ENCODE peak calls at places on chromosomes 12 and 14, in nine cellular contexts. One of them, this sample, is unnamed.

GRCh38 chr12:62919827-62920226 is 15.1 kb downstream of the PPM1H start:
- DNase-seq in adrenal gland: no peak
- DNase-seq in T-cell: no peak
- DNase-seq in EL: peak; percentile 59
- DNase-seq in LoVo: peak; percentile 58
- DNase-seq in ovary: no peak
- DNase-seq in progenitor cell of endocrine pancreas: no peak
- DNase-seq in AG09309: peak; percentile 41
- DNase-seq in fibroblast of the aortic adventitia: peak; percentile 32
- DNase-seq in this sample: peak; percentile 72

GRCh38 chr14:73824116-73824515 is 27.5 kb upstream of the PTGR2 start:
- DNase-seq in adrenal gland: no peak
- DNase-seq in T-cell: no peak
- DNase-seq in EL: no peak
- DNase-seq in LoVo: no peak
- DNase-seq in ovary: no peak
- DNase-seq in progenitor cell of endocrine pancreas: no peak
- DNase-seq in AG09309: no peak
- DNase-seq in fibroblast of the aortic adventitia: no peak
- DNase-seq in this sample: no peak

GRCh38 chr12:4849024-4849594 is 60.6 kb upstream of the KCNA1 start:
- DNase-seq in adrenal gland: no peak
- DNase-seq in T-cell: no peak
- DNase-seq in EL: peak; percentile 34
- DNase-seq in LoVo: peak; percentile 37
- DNase-seq in ovary: no peak
- DNase-seq in progenitor cell of endocrine pancreas: no peak
- DNase-seq in AG09309: no peak
- DNase-seq in fibroblast of the aortic adventitia: peak; percentile 58
- DNase-seq in this sample: no peak

GRCh38 chr12:59742831-59743230 is 147.0 kb downstream of the SLC16A7 start:
- DNase-seq in adrenal gland: no peak
- DNase-seq in T-cell: no peak
- DNase-seq in EL: peak; percentile 60
- DNase-seq in LoVo: no peak
- DNase-seq in ovary: no peak
- DNase-seq in progenitor cell of endocrine pancreas: no peak
- DNase-seq in AG09309: peak; percentile 25
- DNase-seq in fibroblast of the aortic adventitia: peak; percentile 45
- DNase-seq in this sample: no peak

GRCh38 chr12:101051901-101052550 is 158.0 kb downstream of the SLC5A8 start:
- DNase-seq in adrenal gland: peak; percentile 18
- DNase-seq in T-cell: no peak
- DNase-seq in EL: peak; percentile 85
- DNase-seq in LoVo: peak; percentile 97
- DNase-seq in ovary: peak; percentile 25
- DNase-seq in progenitor cell of endocrine pancreas: no peak
- DNase-seq in AG09309: peak; percentile 90
- DNase-seq in fibroblast of the aortic adventitia: peak; percentile 99
- DNase-seq in this sample: no peak

GRCh38 chr12:104354167-104354867 is 50.8 kb downstream of the EID3 start:
- DNase-seq in adrenal gland: no peak
- DNase-seq in T-cell: no peak
- DNase-seq in EL: no peak
- DNase-seq in LoVo: no peak
- DNase-seq in ovary: no peak
- DNase-seq in progenitor cell of endocrine pancreas: no peak
- DNase-seq in AG09309: no peak
- DNase-seq in fibroblast of the aortic adventitia: no peak
- DNase-seq in this sample: no peak

GRCh38 chr12:11991604-11992003 is 79.1 kb upstream of the BCL2L14 start:
- DNase-seq in adrenal gland: no peak
- DNase-seq in T-cell: no peak
- DNase-seq in EL: peak; percentile 62
- DNase-seq in LoVo: no peak
- DNase-seq in ovary: no peak
- DNase-seq in progenitor cell of endocrine pancreas: no peak
- DNase-seq in AG09309: no peak
- DNase-seq in fibroblast of the aortic adventitia: no peak
- DNase-seq in this sample: no peak

GRCh38 chr14:85909581-85909980 is 379.6 kb downstream of the FLRT2 start:
- DNase-seq in adrenal gland: no peak
- DNase-seq in T-cell: no peak
- DNase-seq in EL: no peak
- DNase-seq in LoVo: no peak
- DNase-seq in ovary: no peak
- DNase-seq in progenitor cell of endocrine pancreas: no peak
- DNase-seq in AG09309: no peak
- DNase-seq in fibroblast of the aortic adventitia: no peak
- DNase-seq in this sample: no peak

GRCh38 chr12:117985182-117985581 is 16.4 kb upstream of the KSR2 start:
- DNase-seq in adrenal gland: no peak
- DNase-seq in T-cell: no peak
- DNase-seq in EL: peak; percentile 36
- DNase-seq in LoVo: no peak
- DNase-seq in ovary: no peak
- DNase-seq in progenitor cell of endocrine pancreas: no peak
- DNase-seq in AG09309: no peak
- DNase-seq in fibroblast of the aortic adventitia: peak; percentile 11
- DNase-seq in this sample: no peak

GRCh38 chr12:101769865-101770264 is 30.6 kb upstream of the SYCP3 start:
- DNase-seq in adrenal gland: no peak
- DNase-seq in T-cell: no peak
- DNase-seq in EL: no peak
- DNase-seq in LoVo: no peak
- DNase-seq in ovary: no peak
- DNase-seq in progenitor cell of endocrine pancreas: no peak
- DNase-seq in AG09309: no peak
- DNase-seq in fibroblast of the aortic adventitia: no peak
- DNase-seq in this sample: no peak

GRCh38 chr12:132427999-132428871 is 61.7 kb upstream of the FBRSL1 start:
- DNase-seq in adrenal gland: no peak
- DNase-seq in T-cell: no peak
- DNase-seq in EL: no peak
- DNase-seq in LoVo: no peak
- DNase-seq in ovary: no peak
- DNase-seq in progenitor cell of endocrine pancreas: no peak
- DNase-seq in AG09309: no peak
- DNase-seq in fibroblast of the aortic adventitia: no peak
- DNase-seq in this sample: no peak

GRCh38 chr12:6938353-6939186 is 5.0 kb upstream of the RNU7-1 start:
- DNase-seq in adrenal gland: peak; percentile 53
- DNase-seq in T-cell: no peak
- DNase-seq in EL: no peak
- DNase-seq in LoVo: no peak
- DNase-seq in ovary: peak; percentile 65
- DNase-seq in progenitor cell of endocrine pancreas: no peak
- DNase-seq in AG09309: no peak
- DNase-seq in fibroblast of the aortic adventitia: no peak
- DNase-seq in this sample: no peak

GRCh38 chr12:10362828-10363664 is 26.8 kb downstream of the KLRK1 start:
- DNase-seq in adrenal gland: no peak
- DNase-seq in T-cell: no peak
- DNase-seq in EL: no peak
- DNase-seq in LoVo: no peak
- DNase-seq in ovary: no peak
- DNase-seq in progenitor cell of endocrine pancreas: no peak
- DNase-seq in AG09309: no peak
- DNase-seq in fibroblast of the aortic adventitia: no peak
- DNase-seq in this sample: no peak

GRCh38 chr12:104296718-104297117 is 6.8 kb upstream of the EID3 start:
- DNase-seq in adrenal gland: no peak
- DNase-seq in T-cell: no peak
- DNase-seq in EL: no peak
- DNase-seq in LoVo: no peak
- DNase-seq in ovary: no peak
- DNase-seq in progenitor cell of endocrine pancreas: no peak
- DNase-seq in AG09309: no peak
- DNase-seq in fibroblast of the aortic adventitia: peak; percentile 7
- DNase-seq in this sample: no peak

GRCh38 chr14:38791862-38792261 is 311.2 kb downstream of the SEC23A start:
- DNase-seq in adrenal gland: no peak
- DNase-seq in T-cell: no peak
- DNase-seq in EL: no peak
- DNase-seq in LoVo: no peak
- DNase-seq in ovary: no peak
- DNase-seq in progenitor cell of endocrine pancreas: no peak
- DNase-seq in AG09309: no peak
- DNase-seq in fibroblast of the aortic adventitia: no peak
- DNase-seq in this sample: no peak